ENCODE peak calls at places on chromosomes 11 and 22, in eight cellular contexts. I, C, U, T, H, K, A and Y are unnamed samples.

GRCh38 chr11:16786131-16786530 is 47.7 kb downstream of the C11orf58 start:
- DNase-seq in I (no peak), C (no peak), U (no peak), T (no peak), H (no peak), K (no peak), A (no peak), Y (no peak)

GRCh38 chr22:42500164-42500835 is 19.3 kb downstream of the RRP7A start:
- DNase-seq in I (peak; percentile 85), C (peak; percentile 93), U (peak; percentile 90), T (peak; percentile 89), H (peak; percentile 64), K (peak; percentile 80), A (peak; percentile 13), Y (peak; percentile 91)

GRCh38 chr11:75311858-75312288 is 39.6 kb downstream of the ARRB1 start:
- DNase-seq in I (no peak), C (peak; percentile 63), U (no peak), T (peak; percentile 67), H (no peak), K (peak; percentile 90), A (no peak), Y (peak; percentile 83)

GRCh38 chr22:30202531-30203006 is 44.0 kb downstream of the LIF start:
- DNase-seq in I (no peak), C (no peak), U (no peak), T (peak; percentile 81), H (peak; percentile 78), K (no peak), A (no peak), Y (no peak)

GRCh38 chr11:12149672-12150225 is 39.4 kb downstream of the MICAL2 start:
- DNase-seq in I (no peak), C (no peak), U (no peak), T (no peak), H (no peak), K (no peak), A (no peak), Y (no peak)

GRCh38 chr11:2387266-2387982 is 10.3 kb downstream of the CD81 start:
- DNase-seq in I (no peak), C (no peak), U (peak; percentile 71), T (no peak), H (no peak), K (no peak), A (no peak), Y (no peak)

GRCh38 chr11:33910261-33910959 is 18.5 kb upstream of the LMO2 start:
- DNase-seq in I (no peak), C (no peak), U (no peak), T (no peak), H (no peak), K (no peak), A (no peak), Y (no peak)

GRCh38 chr22:45511847-45512261 is 9.2 kb downstream of the FBLN1 start:
- DNase-seq in I (no peak), C (no peak), U (no peak), T (peak; percentile 43), H (no peak), K (peak; percentile 78), A (no peak), Y (peak; percentile 62)

GRCh38 chr11:9629064-9629463 is 34.8 kb upstream of the SWAP70 start:
- DNase-seq in I (no peak), C (no peak), U (no peak), T (no peak), H (no peak), K (no peak), A (no peak), Y (no peak)

GRCh38 chr11:9004310-9004945 is 627 bp upstream of the NRIP3 start:
- DNase-seq in I (no peak), C (peak; percentile 69), U (no peak), T (no peak), H (no peak), K (no peak), A (no peak), Y (no peak)

GRCh38 chr11:128904303-128904871 is 13.2 kb downstream of the KCNJ5 start:
- DNase-seq in I (no peak), C (no peak), U (no peak), T (no peak), H (no peak), K (no peak), A (no peak), Y (no peak)

GRCh38 chr11:127362754-127363153 is 362.2 kb upstream of the KIRREL3 start:
- DNase-seq in I (no peak), C (no peak), U (no peak), T (no peak), H (no peak), K (no peak), A (no peak), Y (no peak)

GRCh38 chr22:11605468-11605981 is 3922.5 kb upstream of the OR11H1 start:
- DNase-seq in I (no peak), C (no peak), U (no peak), T (no peak), H (no peak), K (no peak), A (no peak), Y (no peak)

GRCh38 chr22:26918236-26918635 is 260.8 kb downstream of the MIAT start:
- DNase-seq in I (no peak), C (no peak), U (no peak), T (no peak), H (no peak), K (no peak), A (peak; percentile 1), Y (no peak)

GRCh38 chr11:60169264-60169915 is 13.5 kb downstream of the MS4A6A start:
- DNase-seq in I (peak; percentile 10), C (no peak), U (peak; percentile 77), T (peak; percentile 54), H (peak; percentile 100), K (peak; percentile 61), A (peak; percentile 27), Y (peak; percentile 64)

GRCh38 chr22:38900677-38901076 is 28.7 kb upstream of the CBX6 start:
- DNase-seq in I (no peak), C (no peak), U (peak; percentile 66), T (no peak), H (no peak), K (no peak), A (no peak), Y (no peak)

GRCh38 chr11:82675838-82676237 is 57.8 kb downstream of the FAM181B start:
- DNase-seq in I (no peak), C (no peak), U (no peak), T (no peak), H (no peak), K (no peak), A (no peak), Y (no peak)

DNA sequence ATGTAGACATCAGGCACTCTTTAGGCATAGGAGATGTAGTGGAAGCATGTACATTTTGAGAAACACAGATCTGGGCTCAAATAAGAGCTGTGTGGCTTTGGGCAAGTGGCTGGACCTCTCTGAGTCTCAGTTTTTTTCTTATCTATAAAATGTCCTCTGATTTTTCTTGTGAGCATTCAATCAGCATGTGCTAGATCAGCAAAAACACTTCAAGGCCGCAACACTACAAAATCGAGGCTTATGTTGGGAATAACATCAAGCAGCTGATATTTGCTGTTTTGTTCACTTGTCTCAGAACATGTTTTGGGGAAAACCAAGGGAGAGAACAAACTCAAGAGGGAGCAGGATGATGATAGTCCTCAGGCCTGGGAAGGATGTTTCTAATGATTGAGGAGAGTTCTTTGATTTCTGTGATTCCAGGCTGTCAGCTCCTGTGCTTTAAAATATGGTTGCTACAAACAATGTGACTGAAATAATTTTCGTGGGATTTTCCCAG is at the start of gene OR4X1:
- DNase-seq in I (no peak), C (no peak), U (no peak), T (no peak), H (no peak), K (no peak), A (no peak), Y (no peak)
- H3K9me3 ChIP-seq in I (no peaks in the 10 kb centered on the region), C (no peaks in the 10 kb centered on the region), U (no peaks in the 10 kb centered on the region), T (no peaks in the 10 kb centered on the region), H (no peaks in the 10 kb centered on the region), K (no peaks in the 10 kb centered on the region), A (no peaks in the 10 kb centered on the region), Y (no peaks in the 10 kb centered on the region)

GRCh38 chr11:70614034-70614681 is 215.8 kb downstream of the CTTN start:
- DNase-seq in I (no peak), C (no peak), U (no peak), T (no peak), H (no peak), K (no peak), A (no peak), Y (no peak)

GRCh38 chr11:70612459-70613141 is 214.3 kb downstream of the CTTN start:
- DNase-seq in I (no peak), C (no peak), U (no peak), T (no peak), H (no peak), K (no peak), A (no peak), Y (no peak)

GRCh38 chr11:70616938-70617674 is 218.8 kb downstream of the CTTN start:
- DNase-seq in I (no peak), C (no peak), U (no peak), T (no peak), H (no peak), K (no peak), A (no peak), Y (no peak)

GRCh38 chr11:70616317-70616716 is 218.0 kb downstream of the CTTN start:
- DNase-seq in I (no peak), C (no peak), U (no peak), T (no peak), H (no peak), K (no peak), A (no peak), Y (no peak)

DNA sequence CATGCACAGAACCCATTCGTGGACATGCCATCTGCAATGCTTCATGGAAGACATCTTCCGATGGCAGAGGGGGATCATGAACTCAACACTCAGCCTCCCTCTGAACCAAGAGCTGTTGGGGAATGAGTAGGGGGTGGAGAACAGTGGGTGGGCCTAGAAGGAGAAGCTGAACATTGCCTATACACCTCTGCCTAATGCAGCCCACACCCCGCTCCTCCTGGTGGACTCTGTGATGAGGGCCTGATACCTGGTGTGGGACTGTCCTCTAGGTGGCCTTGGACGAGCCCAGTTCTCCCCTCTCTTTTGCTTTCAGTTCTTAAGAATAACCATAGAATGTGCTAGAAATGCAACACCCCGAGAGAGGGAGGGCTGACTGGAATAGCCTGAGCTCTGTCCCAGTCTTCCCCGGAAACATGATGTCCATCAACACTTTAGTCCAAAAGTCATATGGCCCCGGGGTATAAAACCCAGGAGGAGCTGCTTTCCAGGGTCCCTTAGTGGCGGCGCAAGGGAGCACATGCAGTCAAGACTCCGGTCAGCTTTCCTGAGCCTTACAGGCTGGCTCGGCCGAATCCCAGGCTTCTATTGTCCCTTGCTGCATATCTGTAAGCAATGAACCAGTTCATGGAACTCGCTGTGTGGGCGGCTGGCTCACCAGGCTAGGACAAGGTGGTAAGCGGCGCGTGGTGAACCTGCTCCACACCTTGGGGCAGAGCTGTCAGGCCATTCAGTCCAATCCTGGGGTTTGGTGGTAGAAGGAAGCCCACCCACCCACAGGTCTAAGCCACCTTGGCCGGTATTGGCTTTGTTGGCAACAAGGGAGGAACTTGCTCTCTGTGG is 216.9 kb downstream of the CTTN start:
- DNase-seq in I (no peak), C (no peak), U (no peak), T (no peak), H (no peak), K (no peak), A (no peak), Y (no peak)
- H3K9me3 ChIP-seq in I (peaks cover 12% of the 10 kb centered on the region), C (no peaks in the 10 kb centered on the region), U (no peaks in the 10 kb centered on the region), T (peaks cover 17% of the 10 kb centered on the region), H (no peaks in the 10 kb centered on the region), K (peaks cover 14% of the 10 kb centered on the region), A (peaks cover 8% of the 10 kb centered on the region), Y (peaks cover 12% of the 10 kb centered on the region)

GRCh38 chr22:47423266-47423665 is 660.8 kb downstream of the TBC1D22A start:
- DNase-seq in I (no peak), C (no peak), U (no peak), T (no peak), H (no peak), K (no peak), A (no peak), Y (no peak)
- H3K9me3 ChIP-seq in I (no peaks in the 10 kb centered on the region), C (no peaks in the 10 kb centered on the region), U (no peaks in the 10 kb centered on the region), T (no peaks in the 10 kb centered on the region), H (no peaks in the 10 kb centered on the region), K (peaks cover 4% of the 10 kb centered on the region), A (no peaks in the 10 kb centered on the region), Y (no peaks in the 10 kb centered on the region)

GRCh38 chr22:25763239-25763777 is 21.3 kb downstream of the MYO18B start:
- DNase-seq in I (no peak), C (no peak), U (no peak), T (no peak), H (no peak), K (no peak), A (no peak), Y (no peak)
- H3K9me3 ChIP-seq in I (peaks cover 10% of the 10 kb centered on the region), C (no peaks in the 10 kb centered on the region), U (peaks cover 7% of the 10 kb centered on the region), T (peaks cover 18% of the 10 kb centered on the region), H (no peaks in the 10 kb centered on the region), K (peaks cover 12% of the 10 kb centered on the region), A (peaks cover 3% of the 10 kb centered on the region), Y (no peaks in the 10 kb centered on the region)